ENCODE peak calls at places on chromosomes 16 and 17, in seven cellular contexts. T is kidney epithelial cell; X is left lung; P is CD8-positive, alpha-beta memory T cell; E is naive thymus-derived CD4-positive, alpha-beta T cell; V is BE2C; K is effector memory CD4-positive, alpha-beta T cell. J is an unnamed sample.
A peak's percentile ranks its signal among the peaks of the same experiment; 100 is the strongest.

GRCh38 chr16:19696312-19696711 is 21.7 kb downstream of the KNOP1 start:
- DNase-seq in T (no peak), X (no peak), P (no peak), E (no peak), V (no peak), K (peak; percentile 26), J (peak; percentile 65)

GRCh38 chr16:23016372-23016771 is 132.9 kb downstream of the USP31 start:
- DNase-seq in T (no peak), X (no peak), P (no peak), E (no peak), V (no peak), K (no peak), J (no peak)

GRCh38 chr17:82324566-82325285 is 7.3 kb upstream of the CD7 start:
- DNase-seq in T (no peak), X (no peak), P (no peak), E (no peak), V (peak; percentile 19), K (no peak), J (no peak)

GRCh38 chr17:43768382-43768781 is 9.8 kb upstream of the SOST start:
- DNase-seq in T (no peak), X (no peak), P (no peak), E (no peak), V (no peak), K (no peak), J (no peak)

GRCh38 chr17:80782536-80783427 is 208.9 kb upstream of the CHMP6 start:
- DNase-seq in T (no peak), X (no peak), P (peak; percentile 24), E (no peak), V (no peak), K (peak; percentile 17), J (peak; percentile 71)

GRCh38 chr17:22694362-22695227 is 1002.3 kb downstream of the KCNJ18 start:
- DNase-seq in T (no peak), X (no peak), P (no peak), E (no peak), V (peak; percentile 21), K (no peak), J (no peak)

GRCh38 chr17:67980456-67980855 is 15.8 kb downstream of the C17orf58 start:
- DNase-seq in T (no peak), X (no peak), P (no peak), E (no peak), V (no peak), K (no peak), J (no peak)

GRCh38 chr17:79944251-79944812 is 91.3 kb downstream of the TBC1D16 start:
- DNase-seq in T (no peak), X (peak; percentile 72), P (no peak), E (no peak), V (peak; percentile 15), K (no peak), J (no peak)

GRCh38 chr16:50884066-50884860 is 142.4 kb downstream of the CYLD start:
- DNase-seq in T (no peak), X (no peak), P (peak; percentile 16), E (no peak), V (peak; percentile 24), K (peak; percentile 15), J (no peak)

GRCh38 chr16:67019171-67019570 is 9.8 kb upstream of the CBFB start:
- DNase-seq in T (no peak), X (no peak), P (no peak), E (no peak), V (no peak), K (no peak), J (no peak)

GRCh38 chr16:4692460-4693295 is 684 bp upstream of the NUDT16L1 start:
- DNase-seq in T (no peak), X (peak; percentile 34), P (no peak), E (no peak), V (no peak), K (no peak), J (no peak)

GRCh38 chr16:57750796-57751538 is 15.4 kb downstream of the KATNB1 start:
- DNase-seq in T (no peak), X (peak; percentile 65), P (no peak), E (no peak), V (peak; percentile 11), K (no peak), J (no peak)

GRCh38 chr17:56203430-56203829 is 50.2 kb downstream of the ANKFN1 start:
- DNase-seq in T (no peak), X (no peak), P (no peak), E (no peak), V (no peak), K (no peak), J (no peak)

GRCh38 chr17:47987240-47987835 is 16.4 kb downstream of the CDK5RAP3 start:
- DNase-seq in T (no peak), X (no peak), P (no peak), E (no peak), V (peak; percentile 77), K (no peak), J (no peak)

GRCh38 chr17:57881783-57882291 is 32.0 kb upstream of the MRPS23 start:
- DNase-seq in T (no peak), X (peak; percentile 49), P (no peak), E (no peak), V (no peak), K (no peak), J (no peak)

GRCh38 chr17:31494259-31495048 is 103.0 kb downstream of the RAB11FIP4 start:
- DNase-seq in T (no peak), X (no peak), P (peak; percentile 54), E (no peak), V (no peak), K (peak; percentile 36), J (peak; percentile 78)

GRCh38 chr16:83891742-83892141 is 7.2 kb upstream of the MLYCD start:
- DNase-seq in T (no peak), X (no peak), P (no peak), E (no peak), V (no peak), K (no peak), J (no peak)

GRCh38 chr16:79073560-79073959 is 527.0 kb downstream of the MAF start:
- DNase-seq in T (no peak), X (no peak), P (no peak), E (no peak), V (no peak), K (no peak), J (no peak)

GRCh38 chr16:2912330-2913199 is 834 bp downstream of the FLYWCH1 start:
- DNase-seq in T (no peak), X (peak; percentile 83), P (peak; percentile 18), E (peak; percentile 25), V (no peak), K (peak; percentile 29), J (peak; percentile 26)

GRCh38 chr16:75043175-75043937 is 44.5 kb downstream of the ZNRF1 start:
- DNase-seq in T (no peak), X (no peak), P (no peak), E (no peak), V (peak; percentile 34), K (no peak), J (no peak)

GRCh38 chr16:75039941-75040340 is 41.1 kb downstream of the ZNRF1 start:
- DNase-seq in T (no peak), X (no peak), P (no peak), E (no peak), V (no peak), K (no peak), J (no peak)

GRCh38 chr16:75042423-75043174 is 43.8 kb downstream of the ZNRF1 start:
- DNase-seq in T (no peak), X (no peak), P (no peak), E (no peak), V (no peak), K (no peak), J (no peak)

GRCh38 chr16:75035410-75035968 is 36.7 kb downstream of the ZNRF1 start:
- DNase-seq in T (no peak), X (no peak), P (no peak), E (no peak), V (no peak), K (no peak), J (no peak)

GRCh38 chr16:75038036-75038959 is 39.5 kb downstream of the ZNRF1 start:
- DNase-seq in T (no peak), X (no peak), P (no peak), E (no peak), V (no peak), K (no peak), J (no peak)
- H3K36me3 ChIP-seq in T (no peaks in the 10 kb centered on the region), X (no peaks in the 10 kb centered on the region), P (no peaks in the 10 kb centered on the region), E (no peaks in the 10 kb centered on the region), V (no peaks in the 10 kb centered on the region), K (no peaks in the 10 kb centered on the region), J (no peaks in the 10 kb centered on the region)

GRCh38 chr17:74334393-74335039 is 8.5 kb downstream of the KIF19 start:
- DNase-seq in T (no peak), X (no peak), P (no peak), E (no peak), V (no peak), K (no peak), J (no peak)

GRCh38 chr17:74332763-74333220 is 6.8 kb downstream of the KIF19 start:
- DNase-seq in T (no peak), X (no peak), P (no peak), E (no peak), V (no peak), K (no peak), J (no peak)

GRCh38 chr17:74329378-74329777 is 3.4 kb downstream of the KIF19 start:
- DNase-seq in T (no peak), X (no peak), P (no peak), E (no peak), V (no peak), K (no peak), J (no peak)

GRCh38 chr17:74330446-74330845 is 4.4 kb downstream of the KIF19 start:
- DNase-seq in T (no peak), X (no peak), P (no peak), E (no peak), V (no peak), K (no peak), J (no peak)

GRCh38 chr17:74332017-74332650 is 6.1 kb downstream of the KIF19 start:
- DNase-seq in T (no peak), X (no peak), P (no peak), E (no peak), V (no peak), K (no peak), J (no peak)
- H3K36me3 ChIP-seq in T (no peaks in the 10 kb centered on the region), X (no peaks in the 10 kb centered on the region), P (no peaks in the 10 kb centered on the region), E (no peaks in the 10 kb centered on the region), V (no peaks in the 10 kb centered on the region), K (no peaks in the 10 kb centered on the region), J (no peaks in the 10 kb centered on the region)

DNA sequence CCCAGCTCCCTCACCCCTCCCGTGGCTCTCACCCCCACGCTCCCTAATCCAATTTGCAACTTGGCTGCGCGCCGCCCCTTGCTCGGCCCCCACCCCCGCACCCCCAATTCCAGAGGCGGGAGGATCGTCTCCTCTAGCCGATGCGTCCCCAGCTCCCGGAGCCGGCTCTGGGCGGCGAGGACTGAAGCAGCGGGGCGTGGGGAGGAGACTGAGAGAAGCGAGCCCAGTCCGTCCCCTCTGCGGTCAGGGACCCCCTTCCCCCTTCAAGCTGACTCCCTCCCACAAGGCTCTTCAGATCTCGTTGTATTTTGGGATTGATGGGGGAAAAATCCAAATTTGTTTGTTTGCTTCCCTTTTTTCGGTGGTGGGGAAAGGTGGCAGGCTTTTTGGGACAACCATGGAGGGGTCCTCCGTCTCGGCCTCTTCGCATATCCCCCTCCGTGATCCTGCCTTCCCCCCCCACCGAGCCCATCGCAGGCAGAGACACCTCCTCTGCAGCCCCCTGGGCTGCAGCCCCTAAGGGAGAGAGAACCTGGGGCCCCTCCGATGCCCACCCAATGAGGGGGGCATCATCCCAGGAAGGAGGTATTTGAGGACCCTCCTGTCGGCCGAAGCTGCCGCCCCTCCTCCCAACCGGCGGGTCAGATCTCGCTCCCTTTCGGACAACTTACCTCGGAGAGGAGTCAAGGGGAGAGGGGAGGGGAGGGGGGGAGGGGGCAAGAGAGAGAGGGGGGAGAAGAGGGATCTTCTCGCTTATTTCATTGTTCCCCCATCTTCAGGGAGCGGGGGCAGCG is 466 bp downstream of the NEUROD2 start:
- DNase-seq in T (no peak), X (no peak), P (no peak), E (no peak), V (no peak), K (no peak), J (no peak)
- H3K36me3 ChIP-seq in T (no peaks in the 10 kb centered on the region), X (no peaks in the 10 kb centered on the region), P (no peaks in the 10 kb centered on the region), E (no peaks in the 10 kb centered on the region), V (no peaks in the 10 kb centered on the region), K (no peaks in the 10 kb centered on the region), J (no peaks in the 10 kb centered on the region)

GRCh38 chr17:2697611-2698162 is 13.9 kb downstream of the CLUH start:
- DNase-seq in T (no peak), X (peak; percentile 77), P (no peak), E (no peak), V (no peak), K (no peak), J (no peak)
- H3K36me3 ChIP-seq in T (no peaks in the 10 kb centered on the region), X (peaks cover 100% of the 10 kb centered on the region), P (no peaks in the 10 kb centered on the region), E (no peaks in the 10 kb centered on the region), V (peaks cover 42% of the 10 kb centered on the region), K (peaks cover 70% of the 10 kb centered on the region), J (peaks cover 14% of the 10 kb centered on the region)

J was measured in CD4-positive, alpha-beta memory T cell.